ENCODE peak calls at places on chromosomes 12 and 14, in four cellular contexts. One of them, this sample, is unnamed.

GRCh38 chr14:96362071-96362964 is 823 bp downstream of the ATG2B start:
- DNase-seq in K562: peak; percentile 10
- DNase-seq in H1: no peak
- DNase-seq in HepG2: peak; percentile 69
- DNase-seq in this sample: peak; percentile 19

GRCh38 chr12:124453419-124454351 is 113.7 kb downstream of the NCOR2 start:
- DNase-seq in K562: no peak
- DNase-seq in HepG2: no peak
- DNase-seq in H1: no peak
- DNase-seq in this sample: peak; percentile 95

GRCh38 chr12:29320295-29321090 is 60.5 kb downstream of the ERGIC2 start:
- DNase-seq in H1: no peak
- DNase-seq in HepG2: peak; percentile 2
- DNase-seq in K562: no peak
- DNase-seq in this sample: no peak

GRCh38 chr12:93972411-93973208 is 175.8 kb upstream of the PLXNC1 start:
- DNase-seq in K562: no peak
- DNase-seq in HepG2: no peak
- DNase-seq in H1: no peak
- DNase-seq in this sample: no peak

GRCh38 chr12:78315018-78315417 is 484.3 kb downstream of the NAV3 start:
- DNase-seq in K562: no peak
- DNase-seq in HepG2: no peak
- DNase-seq in H1: no peak
- DNase-seq in this sample: no peak

GRCh38 chr14:57657487-57657886 is 163.8 kb upstream of the CCDC198 start:
- DNase-seq in HepG2: no peak
- DNase-seq in H1: no peak
- DNase-seq in K562: no peak
- DNase-seq in this sample: no peak

GRCh38 chr12:117816-118345 is 51.3 kb downstream of the IQSEC3 start:
- DNase-seq in K562: peak; percentile 24
- DNase-seq in HepG2: no peak
- DNase-seq in H1: no peak
- DNase-seq in this sample: no peak

GRCh38 chr14:82501554-82501953 is 967.9 kb upstream of the SEL1L start:
- DNase-seq in K562: no peak
- DNase-seq in HepG2: no peak
- DNase-seq in H1: no peak
- DNase-seq in this sample: no peak

GRCh38 chr12:113007166-113007565 is 28.8 kb downstream of the OAS2 start:
- DNase-seq in HepG2: peak; percentile 41
- DNase-seq in K562: no peak
- DNase-seq in H1: no peak
- DNase-seq in this sample: no peak

GRCh38 chr12:79515526-79515935 is 175.2 kb downstream of the PAWR start:
- DNase-seq in HepG2: no peak
- DNase-seq in H1: no peak
- DNase-seq in K562: no peak
- DNase-seq in this sample: no peak

GRCh38 chr14:86196476-86196875 is 666.5 kb downstream of the FLRT2 start:
- DNase-seq in H1: no peak
- DNase-seq in K562: no peak
- DNase-seq in HepG2: no peak
- DNase-seq in this sample: no peak

GRCh38 chr12:6979453-6979852 is 8.7 kb downstream of the EMG1 start:
- DNase-seq in H1: no peak
- DNase-seq in K562: no peak
- DNase-seq in HepG2: no peak
- DNase-seq in this sample: no peak

GRCh38 chr12:100251917-100252316 is 15.0 kb downstream of the DEPDC4 start:
- DNase-seq in K562: no peak
- DNase-seq in H1: no peak
- DNase-seq in HepG2: peak; percentile 83
- DNase-seq in this sample: no peak

GRCh38 chr14:101716077-101716950 is 45.2 kb upstream of the PPP2R5C start:
- DNase-seq in HepG2: no peak
- DNase-seq in K562: peak; percentile 39
- DNase-seq in H1: no peak
- DNase-seq in this sample: no peak

GRCh38 chr12:128245106-128245505 is 21.9 kb upstream of the TMEM132C start:
- DNase-seq in K562: no peak
- DNase-seq in HepG2: no peak
- DNase-seq in H1: no peak
- DNase-seq in this sample: no peak

GRCh38 chr12:110126557-110126956 is 2.4 kb downstream of the IFT81 start:
- DNase-seq in HepG2: no peak
- DNase-seq in K562: no peak
- DNase-seq in H1: no peak
- DNase-seq in this sample: no peak

GRCh38 chr12:110120878-110121277 is 3.3 kb upstream of the IFT81 start:
- DNase-seq in K562: no peak
- DNase-seq in H1: no peak
- DNase-seq in HepG2: no peak
- DNase-seq in this sample: no peak

GRCh38 chr12:110123861-110124183 is 335 bp upstream of the IFT81 start:
- DNase-seq in H1: no peak
- DNase-seq in K562: no peak
- DNase-seq in HepG2: no peak
- DNase-seq in this sample: no peak

GRCh38 chr12:110122929-110123328 is 1.2 kb upstream of the IFT81 start:
- DNase-seq in K562: no peak
- DNase-seq in HepG2: no peak
- DNase-seq in H1: no peak
- DNase-seq in this sample: no peak

GRCh38 chr12:110124184-110124995 is at the start of gene IFT81:
- DNase-seq in K562: peak; percentile 99
- DNase-seq in H1: peak; percentile 58
- DNase-seq in HepG2: peak; percentile 83
- DNase-seq in this sample: peak; percentile 92
- TF ChIP-seq POLR2A in K562: peak; percentile 63
- TF ChIP-seq POLR2A in H1: no peak
- TF ChIP-seq POLR2A in HepG2: peak; percentile 52
- TF ChIP-seq POLR2A in this sample: peak; percentile 67

GRCh38 chr12:105523164-105524057 is 192.9 kb downstream of the C12orf75 start:
- DNase-seq in K562: no peak
- DNase-seq in HepG2: no peak
- DNase-seq in H1: no peak
- DNase-seq in this sample: no peak
- TF ChIP-seq TAF1 in K562: no peak
- TF ChIP-seq TAF1 in HepG2: no peak
- TF ChIP-seq TAF1 in H1: no peak
- TF ChIP-seq TAF1 in this sample: no peak

GRCh38 chr12:14698555-14698954 is 2.2 kb upstream of the GUCY2C start:
- DNase-seq in K562: no peak
- DNase-seq in H1: no peak
- DNase-seq in HepG2: no peak
- DNase-seq in this sample: no peak

GRCh38 chr12:14696265-14696741 is at the start of gene GUCY2C:
- DNase-seq in K562: no peak
- DNase-seq in H1: no peak
- DNase-seq in HepG2: no peak
- DNase-seq in this sample: no peak

GRCh38 chr12:14701808-14702568 is 5.6 kb upstream of the GUCY2C start:
- DNase-seq in K562: no peak
- DNase-seq in HepG2: no peak
- DNase-seq in H1: no peak
- DNase-seq in this sample: no peak

GRCh38 chr12:14700935-14701334 is 4.5 kb upstream of the GUCY2C start:
- DNase-seq in H1: no peak
- DNase-seq in K562: no peak
- DNase-seq in HepG2: no peak
- DNase-seq in this sample: no peak

GRCh38 chr12:14699923-14700322 is 3.5 kb upstream of the GUCY2C start:
- DNase-seq in HepG2: no peak
- DNase-seq in H1: no peak
- DNase-seq in K562: no peak
- DNase-seq in this sample: no peak
- TF ChIP-seq POLR2AphosphoS5 in HepG2: no peak
- TF ChIP-seq POLR2AphosphoS5 in H1: peak; percentile 67
- TF ChIP-seq POLR2AphosphoS5 in K562: no peak
- TF ChIP-seq POLR2AphosphoS5 in this sample: no peak

DNA sequence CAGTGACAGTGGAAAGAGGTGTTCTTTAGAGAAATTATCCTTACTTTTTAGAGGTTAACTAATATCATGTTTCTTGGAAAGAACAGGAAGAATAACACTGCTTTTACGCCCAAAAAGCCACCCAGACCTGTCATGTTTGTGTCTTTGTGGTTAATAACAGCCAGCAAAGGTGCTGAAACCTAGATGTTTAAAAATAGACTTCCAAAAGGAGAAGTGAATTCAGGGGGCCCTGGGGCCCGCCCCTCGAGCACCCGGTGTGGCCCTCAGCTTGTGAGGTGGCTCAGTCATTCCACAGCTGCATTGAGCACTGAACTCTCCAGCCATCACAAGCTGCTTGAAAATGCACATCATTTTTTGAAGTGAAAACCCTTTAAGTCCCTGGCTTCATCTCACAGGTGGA is 20.8 kb upstream of the AMN start:
- DNase-seq in HepG2: no peak
- DNase-seq in H1: no peak
- DNase-seq in K562: no peak
- DNase-seq in this sample: peak; percentile 91
- TF ChIP-seq POLR2A in HepG2: no peak
- TF ChIP-seq POLR2A in H1: no peak
- TF ChIP-seq POLR2A in K562: no peak
- TF ChIP-seq POLR2A in this sample: peak; percentile 71

DNA sequence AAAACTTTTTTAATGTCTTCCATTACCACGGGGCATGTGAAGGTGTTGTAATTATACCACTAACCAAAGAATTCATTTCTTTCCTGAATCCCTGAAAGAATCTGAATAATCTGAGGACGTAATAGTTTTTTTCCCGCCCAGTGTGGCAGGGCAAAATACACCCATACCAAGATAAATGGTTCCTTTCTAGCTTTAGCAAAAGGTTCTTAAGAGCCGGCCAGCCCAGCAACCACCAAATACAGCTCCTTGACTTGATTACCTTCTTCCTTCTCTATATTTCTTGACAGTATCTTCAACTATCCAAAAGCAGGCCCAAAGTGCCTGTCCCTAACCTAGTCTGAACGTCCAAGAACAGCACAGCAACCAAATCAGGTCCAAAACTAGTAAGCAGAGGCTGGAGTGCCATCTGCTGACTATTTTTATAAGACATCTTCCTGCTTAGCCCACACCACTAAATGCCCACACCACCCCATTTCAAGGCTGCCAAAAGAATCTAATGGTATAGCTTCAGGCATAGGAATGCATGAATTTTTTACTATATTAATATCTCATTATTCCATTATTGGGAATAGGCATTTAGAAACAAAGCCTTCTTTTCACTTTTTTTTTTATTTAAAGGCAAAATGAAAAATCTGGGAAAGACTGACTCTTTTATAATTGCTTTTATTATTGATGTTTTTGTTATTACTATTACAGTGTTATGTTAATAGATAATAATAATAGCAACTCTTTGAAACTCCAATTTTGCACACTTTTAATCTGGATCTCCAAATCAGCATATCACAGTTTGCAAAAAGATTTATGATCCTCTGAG is 524.4 kb downstream of the MED13L start:
- DNase-seq in HepG2: peak; percentile 58
- DNase-seq in K562: peak; percentile 28
- DNase-seq in H1: no peak
- DNase-seq in this sample: peak; percentile 6
- TF ChIP-seq TAF1 in HepG2: no peak
- TF ChIP-seq TAF1 in K562: no peak
- TF ChIP-seq TAF1 in H1: no peak
- TF ChIP-seq TAF1 in this sample: no peak

GRCh38 chr12:104177336-104177662 is 38.3 kb upstream of the TXNRD1 start:
- DNase-seq in H1: no peak
- DNase-seq in K562: no peak
- DNase-seq in HepG2: no peak
- DNase-seq in this sample: no peak

GRCh38 chr12:104180389-104180788 is 35.2 kb upstream of the TXNRD1 start:
- DNase-seq in HepG2: no peak
- DNase-seq in K562: no peak
- DNase-seq in H1: no peak
- DNase-seq in this sample: no peak

GRCh38 chr12:104181313-104181712 is 34.3 kb upstream of the TXNRD1 start:
- DNase-seq in HepG2: no peak
- DNase-seq in H1: no peak
- DNase-seq in K562: no peak
- DNase-seq in this sample: no peak

GRCh38 chr12:104175726-104176247 is 37.8 kb upstream of the NFYB start:
- DNase-seq in H1: no peak
- DNase-seq in K562: no peak
- DNase-seq in HepG2: no peak
- DNase-seq in this sample: no peak

GRCh38 chr12:104177663-104178501 is 37.7 kb upstream of the TXNRD1 start:
- DNase-seq in HepG2: peak; percentile 8
- DNase-seq in H1: no peak
- DNase-seq in K562: peak; percentile 32
- DNase-seq in this sample: no peak
- TF ChIP-seq POLR2AphosphoS5 in HepG2: no peak
- TF ChIP-seq POLR2AphosphoS5 in H1: no peak
- TF ChIP-seq POLR2AphosphoS5 in K562: no peak
- TF ChIP-seq POLR2AphosphoS5 in this sample: no peak

GRCh38 chr14:75005357-75005756 is 2.6 kb downstream of the EIF2B2 start:
- DNase-seq in K562: no peak
- DNase-seq in HepG2: no peak
- DNase-seq in H1: no peak
- DNase-seq in this sample: no peak

GRCh38 chr14:75003250-75004027 is 718 bp downstream of the EIF2B2 start:
- DNase-seq in K562: peak; percentile 15
- DNase-seq in H1: no peak
- DNase-seq in HepG2: no peak
- DNase-seq in this sample: no peak

GRCh38 chr14:75001261-75001660 is 1.5 kb upstream of the EIF2B2 start:
- DNase-seq in HepG2: no peak
- DNase-seq in H1: no peak
- DNase-seq in K562: no peak
- DNase-seq in this sample: no peak

GRCh38 chr14:75001899-75002298 is 822 bp upstream of the EIF2B2 start:
- DNase-seq in H1: no peak
- DNase-seq in K562: no peak
- DNase-seq in HepG2: no peak
- DNase-seq in this sample: no peak

GRCh38 chr14:75002392-75003249 is at the start of gene EIF2B2:
- DNase-seq in H1: peak; percentile 95
- DNase-seq in HepG2: peak; percentile 93
- DNase-seq in K562: peak; percentile 94
- DNase-seq in this sample: peak; percentile 87
- TF ChIP-seq POLR2A in H1: no peak
- TF ChIP-seq POLR2A in HepG2: peak; percentile 29
- TF ChIP-seq POLR2A in K562: peak; percentile 73
- TF ChIP-seq POLR2A in this sample: peak; percentile 83